ENCODE peak calls at places on chromosomes 5 and 9, in six cellular contexts. Z is GM23338, K is fibroblast of the aortic adventitia, D is Calu3, E is cardiac muscle cell, O is left ventricle myocardium inferior. G is an unnamed sample.

GRCh38 chr9:98050351-98050750 is 6.2 kb upstream of the NANS start:
- DNase-seq in Z (no peak), K (no peak), D (no peak), E (no peak), O (no peak), G (no peak)

GRCh38 chr9:17660158-17660557 is 81.3 kb downstream of the SH3GL2 start:
- DNase-seq in Z (no peak), K (no peak), D (no peak), E (no peak), O (no peak), G (no peak)

GRCh38 chr5:180611140-180611850 is 20.0 kb upstream of the SCGB3A1 start:
- DNase-seq in Z (peak), K (no peak), D (peak), E (no peak), O (no peak), G (no peak)

GRCh38 chr9:100720922-100721321 is 143.0 kb downstream of the CAVIN4 start:
- DNase-seq in Z (no peak), K (peak), D (no peak), E (no peak), O (no peak), G (no peak)

GRCh38 chr9:13688990-13689600 is 409.6 kb upstream of the MPDZ start:
- DNase-seq in Z (peak), K (peak), D (peak), E (peak), O (peak), G (peak)

GRCh38 chr9:70491798-70492736 is 77.6 kb upstream of the KLF9 start:
- DNase-seq in Z (no peak), K (peak), D (no peak), E (no peak), O (no peak), G (no peak)

GRCh38 chr9:126470251-126470993 is 143.3 kb upstream of the LMX1B start:
- DNase-seq in Z (no peak), K (no peak), D (no peak), E (no peak), O (no peak), G (no peak)

GRCh38 chr5:30581198-30581925 is 612.1 kb upstream of the CDH6 start:
- DNase-seq in Z (peak), K (no peak), D (no peak), E (no peak), O (no peak), G (peak)

GRCh38 chr9:129489838-129490582 is 130.9 kb downstream of the C9orf50 start:
- DNase-seq in Z (no peak), K (peak), D (no peak), E (no peak), O (no peak), G (no peak)

GRCh38 chr5:87347841-87348240 is 64.9 kb downstream of the CCNH start:
- DNase-seq in Z (no peak), K (no peak), D (no peak), E (no peak), O (no peak), G (no peak)

GRCh38 chr9:6782981-6783380 is 25.2 kb downstream of the KDM4C start:
- DNase-seq in Z (no peak), K (no peak), D (no peak), E (no peak), O (no peak), G (no peak)

GRCh38 chr5:17118631-17119030 is 98.8 kb upstream of the BASP1 start:
- DNase-seq in Z (no peak), K (peak), D (peak), E (no peak), O (no peak), G (peak)

GRCh38 chr5:36719266-36719665 is 112.9 kb downstream of the SLC1A3 start:
- DNase-seq in Z (no peak), K (no peak), D (no peak), E (no peak), O (no peak), G (peak)

GRCh38 chr5:8686707-8687106 is 817.8 kb downstream of the MTRR start:
- DNase-seq in Z (no peak), K (peak), D (no peak), E (no peak), O (no peak), G (no peak)

GRCh38 chr9:77977210-77977611 is 54.4 kb downstream of the GNAQ start:
- DNase-seq in Z (peak), K (peak), D (peak), E (peak), O (peak), G (peak)

GRCh38 chr5:5454405-5454804 is 31.9 kb downstream of the ICE1 start:
- DNase-seq in Z (no peak), K (no peak), D (no peak), E (no peak), O (no peak), G (no peak)

GRCh38 chr9:38025166-38025565 is 43.9 kb downstream of the SHB start:
- DNase-seq in Z (peak), K (no peak), D (no peak), E (no peak), O (no peak), G (no peak)

GRCh38 chr5:67817652-67818051 is 397.9 kb upstream of the PIK3R1 start:
- DNase-seq in Z (peak), K (no peak), D (no peak), E (no peak), O (no peak), G (no peak)

GRCh38 chr9:5838884-5839571 is 6.1 kb upstream of the ERMP1 start:
- DNase-seq in Z (peak), K (peak), D (peak), E (peak), O (no peak), G (peak)

GRCh38 chr5:43425965-43426364 is 13.8 kb upstream of the CCL28 start:
- DNase-seq in Z (no peak), K (peak), D (peak), E (no peak), O (no peak), G (peak)

GRCh38 chr9:18969095-18969494 is 63.9 kb downstream of the SAXO1 start:
- DNase-seq in Z (no peak), K (no peak), D (no peak), E (no peak), O (no peak), G (no peak)

GRCh38 chr5:90873033-90873517 is 314.5 kb downstream of the ADGRV1 start:
- DNase-seq in Z (no peak), K (no peak), D (no peak), E (no peak), O (no peak), G (peak)

GRCh38 chr5:76153996-76154395 is 70.8 kb downstream of the SV2C start:
- DNase-seq in Z (no peak), K (no peak), D (no peak), E (no peak), O (no peak), G (no peak)

GRCh38 chr5:32584651-32585050 is 706 bp upstream of the SUB1 start:
- DNase-seq in Z (no peak), K (no peak), D (no peak), E (no peak), O (no peak), G (no peak)

GRCh38 chr9:136090768-136091581 is 4.1 kb downstream of the NACC2 start:
- DNase-seq in Z (no peak), K (no peak), D (no peak), E (no peak), O (peak), G (no peak)

GRCh38 chr9:131432597-131433301 is 38.9 kb downstream of the PRRC2B start:
- DNase-seq in Z (no peak), K (peak), D (no peak), E (no peak), O (no peak), G (peak)

GRCh38 chr9:81462759-81463158 is 226.6 kb downstream of the TLE1 start:
- DNase-seq in Z (no peak), K (peak), D (no peak), E (no peak), O (no peak), G (no peak)

GRCh38 chr5:145761282-145761681 is 73.9 kb downstream of the PRELID2 start:
- DNase-seq in Z (no peak), K (no peak), D (no peak), E (no peak), O (no peak), G (no peak)

GRCh38 chr5:147177125-147177840 is 57.5 kb upstream of the STK32A start:
- DNase-seq in Z (no peak), K (peak), D (no peak), E (no peak), O (no peak), G (no peak)

GRCh38 chr5:115377468-115378217 is 81.2 kb upstream of the CCDC112 start:
- DNase-seq in Z (no peak), K (peak), D (peak), E (no peak), O (no peak), G (peak)

GRCh38 chr5:115375922-115376321 is 79.5 kb upstream of the CCDC112 start:
- DNase-seq in Z (no peak), K (no peak), D (peak), E (peak), O (no peak), G (no peak)

GRCh38 chr5:115378754-115379153 is 82.3 kb upstream of the CCDC112 start:
- DNase-seq in Z (no peak), K (no peak), D (no peak), E (no peak), O (no peak), G (no peak)

GRCh38 chr5:115372121-115372520 is 75.7 kb upstream of the CCDC112 start:
- DNase-seq in Z (no peak), K (peak), D (no peak), E (no peak), O (no peak), G (no peak)

GRCh38 chr5:115374057-115374775 is 77.8 kb upstream of the CCDC112 start:
- DNase-seq in Z (no peak), K (no peak), D (peak), E (no peak), O (no peak), G (peak)
- TF ChIP-seq CTCF in Z (peak), K (no peak), D (peak), E (no peak), O (peak), G (peak)

GRCh38 chr5:165161204-165161603 is 1655.8 kb downstream of the MAT2B start:
- DNase-seq in Z (peak), K (no peak), D (no peak), E (no peak), O (no peak), G (no peak)
- TF ChIP-seq CTCF in Z (peak), K (peak), D (no peak), E (no peak), O (no peak), G (peak)

GRCh38 chr9:134168731-134169130 is 4.4 kb upstream of the RNU6ATAC start:
- DNase-seq in Z (peak), K (no peak), D (no peak), E (no peak), O (no peak), G (no peak)
- TF ChIP-seq CTCF in Z (peak), K (peak), D (no peak), E (no peak), O (no peak), G (peak)

DNA sequence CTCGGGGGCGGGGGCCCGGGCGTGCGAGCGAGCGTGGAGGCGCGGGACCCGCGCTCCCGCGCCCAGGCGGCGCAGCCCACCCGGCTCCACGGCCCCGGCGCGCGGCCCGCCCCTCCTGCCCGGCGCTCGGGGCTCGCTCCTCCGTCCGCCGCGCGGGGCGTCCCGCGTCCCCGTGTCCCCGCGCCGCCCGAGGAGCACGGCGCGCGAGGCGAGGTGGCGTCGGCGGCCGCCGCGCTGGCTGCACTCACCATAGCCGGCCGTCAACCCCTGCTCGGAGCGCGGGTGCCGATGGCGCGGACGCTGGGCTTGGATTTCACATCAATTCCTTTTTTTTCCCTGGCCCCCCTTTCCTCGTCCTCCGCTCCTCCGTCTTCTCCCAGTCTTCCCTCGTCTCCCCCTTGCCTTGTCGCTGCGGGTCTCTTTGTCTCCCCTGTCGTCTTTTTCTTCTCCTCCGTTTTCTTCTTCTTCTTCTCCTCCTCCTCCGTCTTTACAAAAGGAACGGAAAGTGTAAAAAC is 493 bp downstream of the PTCH1 start:
- DNase-seq in Z (peak), K (no peak), D (no peak), E (peak), O (no peak), G (no peak)
- TF ChIP-seq CTCF in Z (no peak), K (no peak), D (no peak), E (no peak), O (no peak), G (no peak)

GRCh38 chr9:127729522-127730256 is 5.4 kb downstream of the TOR2A start:
- DNase-seq in Z (no peak), K (no peak), D (no peak), E (no peak), O (no peak), G (no peak)
- TF ChIP-seq CTCF in Z (no peak), K (no peak), D (no peak), E (no peak), O (no peak), G (no peak)

DNA sequence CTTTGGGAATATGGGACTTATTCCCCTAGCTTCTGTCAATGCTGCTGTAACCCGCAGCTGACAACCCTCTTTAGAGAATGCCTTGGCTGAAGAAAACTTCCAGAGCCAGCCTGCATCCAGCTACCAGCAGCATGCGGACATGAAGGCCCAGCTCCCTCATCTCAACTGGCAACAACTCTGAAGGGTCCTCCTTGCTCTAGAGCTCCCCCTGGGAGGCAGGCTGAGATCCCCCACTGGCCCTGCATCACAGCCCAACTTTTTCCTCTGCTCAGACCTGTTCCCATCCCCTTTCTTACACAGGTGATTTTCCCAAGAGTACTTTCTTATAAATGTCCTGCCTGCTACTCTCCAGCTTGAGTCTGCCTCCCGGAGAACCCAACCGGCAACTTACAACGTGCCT is 18.7 kb upstream of the WNT8A start:
- DNase-seq in Z (peak), K (no peak), D (peak), E (peak), O (no peak), G (no peak)
- TF ChIP-seq CTCF in Z (peak), K (peak), D (peak), E (peak), O (peak), G (peak)

GRCh38 chr5:31579558-31579957 is 47.5 kb downstream of the C5orf22 start:
- DNase-seq in Z (no peak), K (no peak), D (no peak), E (no peak), O (no peak), G (no peak)

GRCh38 chr5:31585519-31586270 is 53.2 kb upstream of the PDZD2 start:
- DNase-seq in Z (no peak), K (no peak), D (no peak), E (no peak), O (no peak), G (no peak)

GRCh38 chr5:31587546-31587945 is 51.4 kb upstream of the PDZD2 start:
- DNase-seq in Z (peak), K (no peak), D (no peak), E (no peak), O (no peak), G (no peak)

GRCh38 chr5:31583129-31583528 is 51.0 kb downstream of the C5orf22 start:
- DNase-seq in Z (no peak), K (no peak), D (no peak), E (no peak), O (no peak), G (no peak)

GRCh38 chr5:31581498-31582099 is 49.5 kb downstream of the C5orf22 start:
- DNase-seq in Z (peak), K (peak), D (peak), E (peak), O (no peak), G (peak)
- TF ChIP-seq CTCF in Z (no peak), K (peak), D (peak), E (peak), O (peak), G (peak)

GRCh38 chr9:34328500-34328982 is 527 bp downstream of the KIF24 start:
- DNase-seq in Z (peak), K (peak), D (no peak), E (no peak), O (no peak), G (peak)
- TF ChIP-seq CTCF in Z (no peak), K (no peak), D (no peak), E (no peak), O (no peak), G (no peak)

DNA sequence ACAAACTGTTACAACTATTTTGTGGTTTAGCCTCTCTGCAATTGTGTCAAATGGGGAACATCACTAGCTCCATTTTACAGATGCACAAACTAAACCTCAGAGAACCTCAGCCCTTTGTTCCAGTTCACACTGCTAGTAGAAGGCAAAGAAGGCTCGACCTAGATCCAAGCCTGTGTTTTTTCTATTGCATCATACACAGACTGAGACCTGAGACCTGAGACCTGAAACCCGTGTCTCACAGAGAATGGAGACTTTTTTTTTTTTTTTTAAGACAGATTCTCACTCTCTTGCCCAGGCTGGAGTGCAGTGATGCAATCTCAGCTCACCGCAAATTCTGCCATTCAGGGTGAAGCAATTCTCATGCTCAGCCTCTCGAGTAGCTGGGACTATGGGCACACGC is 120.8 kb downstream of the GALNT10 start:
- DNase-seq in Z (no peak), K (no peak), D (no peak), E (no peak), O (no peak), G (peak)
- TF ChIP-seq CTCF in Z (no peak), K (no peak), D (no peak), E (no peak), O (no peak), G (no peak)